ENCODE peak calls at places on chromosomes 4 and X, in ten cellular contexts. S, Z, A, M, T, R, O, C, L and N are unnamed samples.

GRCh38 chr4:124321370-124321769 is 391.2 kb downstream of the ANKRD50 start:
- DNase-seq in S (no peak), R (no peak), Z (no peak), C (no peak), M (no peak), L (no peak), A (no peak), T (no peak), O (no peak), N (no peak)

GRCh38 chrX:136689441-136689840 is 41.5 kb downstream of the CD40LG start:
- DNase-seq in M (no peak), R (no peak), T (no peak), Z (no peak), S (no peak), C (no peak), L (peak; percentile 26), A (no peak), O (no peak), N (no peak)

GRCh38 chr4:186570193-186570996 is 15.0 kb upstream of the MTNR1A start:
- DNase-seq in A (no peak), L (no peak), O (no peak), Z (no peak), T (peak; percentile 50), C (peak; percentile 80), S (no peak), M (no peak), R (no peak), N (no peak)

GRCh38 chrX:17465201-17465600 is 90.2 kb downstream of the NHS start:
- DNase-seq in Z (no peak), T (no peak), R (no peak), S (no peak), A (no peak), M (no peak), C (no peak), L (no peak), O (no peak), N (no peak)

GRCh38 chr4:176729489-176729888 is 63.2 kb downstream of the VEGFC start:
- DNase-seq in R (no peak), L (no peak), M (no peak), T (no peak), Z (no peak), A (no peak), S (no peak), O (no peak), C (no peak), N (no peak)

GRCh38 chrX:135740683-135741149 is 27.3 kb downstream of the CT45A3 start:
- DNase-seq in Z (no peak), R (peak; percentile 1), L (no peak), O (peak; percentile 7), S (no peak), T (peak; percentile 35), C (peak; percentile 2), A (no peak), M (no peak), N (no peak)

GRCh38 chrX:15310117-15310516 is 5.3 kb downstream of the ASB11 start:
- DNase-seq in Z (no peak), M (no peak), C (peak; percentile 73), T (peak; percentile 76), S (no peak), L (no peak), A (no peak), O (no peak), R (no peak), N (no peak)

GRCh38 chrX:72308566-72309296 is 3.0 kb upstream of the CITED1 start:
- DNase-seq in S (peak; percentile 67), L (peak; percentile 57), A (peak; percentile 61), R (peak; percentile 3), O (no peak), Z (peak; percentile 55), M (peak; percentile 59), T (peak; percentile 64), C (peak; percentile 67), N (no peak)

GRCh38 chr4:41866799-41867677 is 68.2 kb upstream of the TMEM33 start:
- DNase-seq in S (no peak), R (no peak), O (peak; percentile 65), C (no peak), L (no peak), T (no peak), Z (no peak), M (no peak), A (no peak), N (no peak)

GRCh38 chrX:110066488-110067225 is 63.7 kb downstream of the TMEM164 start:
- DNase-seq in T (peak; percentile 70), Z (no peak), O (no peak), C (peak; percentile 85), R (no peak), L (no peak), M (no peak), S (no peak), A (no peak), N (no peak)

GRCh38 chr4:77025643-77026321 is 50.0 kb downstream of the CCNI start:
- DNase-seq in R (no peak), S (no peak), M (no peak), T (no peak), O (no peak), C (no peak), Z (no peak), A (no peak), L (peak; percentile 55), N (no peak)

GRCh38 chr4:8058031-8058479 is 100.6 kb downstream of the ABLIM2 start:
- DNase-seq in T (no peak), C (no peak), M (no peak), R (no peak), L (no peak), Z (no peak), S (no peak), O (no peak), A (no peak), N (no peak)

GRCh38 chr4:8061573-8061972 is 97.0 kb downstream of the ABLIM2 start:
- DNase-seq in T (no peak), R (no peak), S (no peak), M (no peak), C (no peak), O (no peak), A (no peak), Z (no peak), L (no peak), N (no peak)

GRCh38 chr4:8060632-8061031 is 98.0 kb downstream of the ABLIM2 start:
- DNase-seq in S (no peak), A (no peak), M (no peak), C (no peak), T (no peak), L (no peak), R (no peak), Z (no peak), O (no peak), N (no peak)

GRCh38 chr4:8063974-8064563 is 94.5 kb downstream of the ABLIM2 start:
- DNase-seq in C (no peak), O (no peak), L (no peak), A (no peak), Z (no peak), R (no peak), M (no peak), T (no peak), S (no peak), N (no peak)

DNA sequence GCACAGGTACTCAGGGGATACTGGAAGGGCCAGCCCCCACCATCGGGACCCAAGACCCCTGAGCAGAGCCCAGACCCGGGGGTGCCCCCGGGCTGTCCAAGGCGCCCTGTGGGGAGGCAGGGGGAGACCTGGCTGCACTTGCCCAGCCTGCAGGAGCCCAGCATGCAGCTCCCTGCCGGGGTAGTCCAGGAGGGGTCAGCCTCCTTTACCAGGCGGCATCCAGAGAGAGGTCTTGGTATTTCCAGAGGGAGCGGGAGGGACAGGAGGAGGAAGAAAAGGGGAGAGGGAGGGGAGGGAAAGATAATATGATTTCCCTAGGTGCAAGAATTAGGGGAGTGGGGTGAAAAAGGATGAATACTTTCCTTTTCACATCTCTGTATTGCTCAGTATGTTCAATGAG is 97.5 kb downstream of the ABLIM2 start:
- DNase-seq in C (no peak), O (no peak), S (no peak), L (no peak), M (no peak), T (no peak), Z (no peak), R (no peak), A (no peak), N (no peak)
- H3K9me3 ChIP-seq in C (no peaks in the 10 kb centered on the region), O (no peaks in the 10 kb centered on the region), S (peaks cover 10% of the 10 kb centered on the region), L (peaks cover 22% of the 10 kb centered on the region), M (peaks cover 15% of the 10 kb centered on the region), T (peaks cover 17% of the 10 kb centered on the region), Z (no peaks in the 10 kb centered on the region), R (peaks cover 12% of the 10 kb centered on the region), A (no peaks in the 10 kb centered on the region), N (peaks cover 12% of the 10 kb centered on the region)

GRCh38 chr4:373062-373839 is 35.6 kb downstream of the ZNF141 start:
- DNase-seq in C (no peak), Z (no peak), L (no peak), R (no peak), M (no peak), T (no peak), A (no peak), O (no peak), S (no peak), N (no peak)

GRCh38 chr4:374298-375160 is 36.9 kb downstream of the ZNF141 start:
- DNase-seq in A (no peak), L (no peak), C (no peak), O (no peak), S (no peak), T (no peak), R (no peak), M (no peak), Z (no peak), N (no peak)
- H3K9me3 ChIP-seq in A (peaks cover 96% of the 10 kb centered on the region), L (peaks cover 56% of the 10 kb centered on the region), C (peaks cover 17% of the 10 kb centered on the region), O (peaks cover 92% of the 10 kb centered on the region), S (peaks cover 98% of the 10 kb centered on the region), T (peaks cover 96% of the 10 kb centered on the region), R (peaks cover 52% of the 10 kb centered on the region), M (peaks cover 76% of the 10 kb centered on the region), Z (peaks cover 24% of the 10 kb centered on the region), N (peaks cover 91% of the 10 kb centered on the region)

DNA sequence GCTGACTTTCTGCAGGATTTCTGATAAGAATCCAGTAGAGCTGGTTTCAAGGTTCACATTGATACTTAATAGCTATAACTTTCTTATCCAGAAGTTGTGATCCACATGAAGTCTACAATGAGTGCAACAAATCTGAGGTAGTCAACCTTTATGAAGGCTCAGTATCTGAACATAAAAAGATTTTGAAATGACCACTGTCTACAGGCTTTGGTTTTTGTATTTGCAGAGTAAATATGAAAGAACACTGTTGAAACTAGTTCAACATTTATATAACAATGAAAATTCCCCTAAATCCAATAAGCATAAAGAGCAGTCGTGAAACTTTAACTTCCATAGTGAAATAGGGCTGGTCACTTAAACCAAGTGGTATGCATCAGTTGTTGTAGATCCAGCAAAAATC is 55.6 kb upstream of the RLIM start:
- DNase-seq in C (no peak), R (no peak), M (no peak), T (no peak), A (no peak), L (no peak), S (no peak), Z (no peak), O (no peak), N (no peak)
- H3K9me3 ChIP-seq in C (no peaks in the 10 kb centered on the region), R (no peaks in the 10 kb centered on the region), M (no peaks in the 10 kb centered on the region), T (no peaks in the 10 kb centered on the region), A (no peaks in the 10 kb centered on the region), L (no peaks in the 10 kb centered on the region), S (no peaks in the 10 kb centered on the region), Z (no peaks in the 10 kb centered on the region), O (no peaks in the 10 kb centered on the region), N (no peaks in the 10 kb centered on the region)

DNA sequence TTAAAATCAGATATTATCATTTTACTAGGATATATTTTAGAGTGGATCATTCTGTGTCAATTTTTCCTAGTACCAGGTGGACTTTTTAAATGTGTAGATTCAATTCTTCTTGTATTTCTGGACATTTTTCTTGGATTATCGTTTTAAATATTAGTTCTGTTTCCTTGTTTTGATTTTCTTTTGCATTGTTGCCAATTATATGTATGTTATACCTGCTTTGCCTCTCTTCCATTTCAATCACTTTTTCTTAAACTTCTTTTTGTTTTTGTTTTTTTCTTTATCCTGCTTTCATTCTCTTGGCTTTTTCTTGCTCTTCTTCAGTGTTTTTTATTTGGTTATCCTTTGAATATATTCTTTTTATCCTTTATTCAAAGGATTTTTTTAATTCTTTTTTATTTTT is 141.0 kb downstream of the STOX2 start:
- DNase-seq in A (no peak), O (no peak), M (no peak), R (no peak), C (no peak), L (no peak), S (no peak), T (no peak), Z (no peak), N (no peak)
- H3K9me3 ChIP-seq in A (peaks cover 15% of the 10 kb centered on the region), O (no peaks in the 10 kb centered on the region), M (peaks cover 14% of the 10 kb centered on the region), R (no peaks in the 10 kb centered on the region), C (no peaks in the 10 kb centered on the region), L (peaks cover 6% of the 10 kb centered on the region), S (peaks cover 7% of the 10 kb centered on the region), T (peaks cover 16% of the 10 kb centered on the region), Z (no peaks in the 10 kb centered on the region), N (peaks cover 15% of the 10 kb centered on the region)